ENCODE peak calls at places on chromosomes 3 and 15, in nine cellular contexts. S is ovary, C is GM23338, W is right lobe of liver, E is sigmoid colon, X is endodermal cell, U is left ventricle myocardium inferior, V is hepatocyte, O is psoas muscle. J is an unnamed sample.

GRCh38 chr3:177729939-177730700 is 532.8 kb upstream of the TBL1XR1 start:
- DNase-seq in E (peak; percentile 77), V (no peak), C (no peak), S (peak; percentile 41), O (peak; percentile 80), X (no peak), U (peak; percentile 61), W (no peak), J (peak; percentile 65)

GRCh38 chr3:177538064-177538742 is 340.9 kb upstream of the TBL1XR1 start:
- DNase-seq in E (no peak), V (no peak), O (peak; percentile 57), U (peak; percentile 49), C (peak; percentile 12), X (no peak), S (peak; percentile 65), W (peak; percentile 63), J (no peak)

GRCh38 chr15:89197503-89197971 is 23.8 kb downstream of the RLBP1 start:
- DNase-seq in S (no peak), X (peak; percentile 81), O (no peak), E (peak; percentile 76), U (no peak), W (no peak), V (peak; percentile 37), C (peak; percentile 82), J (no peak)

GRCh38 chr15:67185621-67186225 is 68.7 kb downstream of the AAGAB start:
- DNase-seq in V (no peak), E (no peak), W (no peak), X (no peak), C (no peak), O (peak; percentile 61), U (no peak), S (no peak), J (peak; percentile 60)

GRCh38 chr15:63890617-63891016 is 56.9 kb upstream of the HERC1 start:
- DNase-seq in U (no peak), C (no peak), E (no peak), W (peak; percentile 11), V (no peak), O (no peak), X (no peak), S (no peak), J (no peak)

GRCh38 chr3:114626751-114627150 is 332.9 kb downstream of the TIGIT start:
- DNase-seq in E (no peak), X (no peak), O (no peak), U (no peak), W (no peak), S (no peak), V (no peak), C (no peak), J (no peak)

GRCh38 chr15:38073278-38073930 is 139.0 kb downstream of the TMCO5A start:
- DNase-seq in S (no peak), U (no peak), O (no peak), C (peak; percentile 38), E (no peak), V (peak; percentile 28), W (peak; percentile 58), X (peak; percentile 58), J (no peak)

GRCh38 chr3:111915905-111916304 is 56.8 kb downstream of the PHLDB2 start:
- DNase-seq in W (no peak), E (no peak), V (no peak), S (no peak), X (no peak), C (peak; percentile 11), U (no peak), O (no peak), J (no peak)

GRCh38 chr3:114379266-114379665 is 85.4 kb downstream of the TIGIT start:
- DNase-seq in V (no peak), X (no peak), W (no peak), C (no peak), S (no peak), E (no peak), U (no peak), O (no peak), J (no peak)

GRCh38 chr3:152209060-152209459 is 59.7 kb upstream of the MBNL1 start:
- DNase-seq in U (no peak), V (no peak), C (no peak), S (no peak), W (no peak), E (no peak), X (no peak), O (no peak), J (no peak)

GRCh38 chr15:37019479-37020433 is 80.6 kb downstream of the MEIS2 start:
- DNase-seq in U (no peak), C (no peak), V (peak; percentile 40), W (no peak), E (no peak), S (peak; percentile 54), O (no peak), X (no peak), J (no peak)

GRCh38 chr3:56754753-56755365 is 46.9 kb downstream of the ARHGEF3 start:
- DNase-seq in S (peak; percentile 49), E (no peak), W (no peak), C (no peak), O (no peak), X (no peak), U (no peak), V (no peak), J (no peak)

GRCh38 chr15:75727851-75728715 is 15.4 kb upstream of the CSPG4 start:
- DNase-seq in V (peak; percentile 68), O (peak; percentile 78), X (peak; percentile 89), C (peak; percentile 83), S (peak; percentile 73), E (peak; percentile 85), U (peak; percentile 49), W (peak; percentile 70), J (no peak)

GRCh38 chr15:76065267-76065666 is 5.5 kb downstream of the TMEM266 start:
- DNase-seq in E (no peak), W (no peak), C (no peak), U (no peak), O (no peak), S (no peak), X (no peak), V (no peak), J (no peak)

GRCh38 chr15:73601449-73602425 is 31.5 kb downstream of the NPTN start:
- DNase-seq in E (peak; percentile 89), S (no peak), W (no peak), U (peak; percentile 23), O (no peak), C (peak; percentile 38), X (no peak), V (peak; percentile 69), J (no peak)

GRCh38 chr3:50515565-50516047 is 12.2 kb upstream of the CACNA2D2 start:
- DNase-seq in X (peak; percentile 88), O (peak; percentile 71), W (no peak), E (no peak), C (peak; percentile 70), S (peak; percentile 59), V (peak; percentile 60), U (peak; percentile 46), J (peak; percentile 63)

GRCh38 chr3:70358978-70359580 is 46.6 kb upstream of the MDFIC2 start:
- DNase-seq in S (no peak), U (no peak), E (no peak), X (peak; percentile 45), W (no peak), V (peak; percentile 35), C (peak; percentile 50), O (no peak), J (no peak)

GRCh38 chr15:66253643-66254363 is at the start of gene MEGF11:
- DNase-seq in E (no peak), O (no peak), S (peak; percentile 54), U (peak; percentile 25), C (peak; percentile 87), X (no peak), V (peak; percentile 44), W (no peak), J (no peak)

GRCh38 chr15:34724486-34724885 is 30.3 kb downstream of the GJD2 start:
- DNase-seq in W (no peak), E (no peak), C (no peak), U (no peak), V (no peak), X (no peak), S (no peak), O (no peak), J (no peak)

GRCh38 chr15:34721802-34722795 is 32.7 kb downstream of the GJD2 start:
- DNase-seq in W (peak; percentile 85), U (peak; percentile 73), E (peak; percentile 63), X (peak; percentile 83), V (peak; percentile 52), C (peak; percentile 79), O (peak; percentile 83), S (no peak), J (peak; percentile 82)

GRCh38 chr15:34726407-34727100 is 28.2 kb downstream of the GJD2 start:
- DNase-seq in E (no peak), W (no peak), U (no peak), O (no peak), C (peak; percentile 84), S (no peak), V (no peak), X (no peak), J (no peak)

GRCh38 chr15:34729056-34729455 is 25.7 kb downstream of the GJD2 start:
- DNase-seq in S (no peak), E (no peak), X (no peak), V (no peak), U (no peak), C (peak; percentile 48), W (no peak), O (no peak), J (no peak)

GRCh38 chr15:34725565-34725964 is 29.2 kb downstream of the GJD2 start:
- DNase-seq in V (no peak), S (no peak), E (no peak), U (no peak), X (no peak), W (no peak), O (no peak), C (no peak), J (no peak)
- H3K4me1 ChIP-seq in V (peaks cover 11% of the 10 kb centered on the region), S (no peaks in the 10 kb centered on the region), E (peaks cover 13% of the 10 kb centered on the region), U (peaks cover 50% of the 10 kb centered on the region), X (no peaks in the 10 kb centered on the region), W (no peaks in the 10 kb centered on the region), O (peaks cover 43% of the 10 kb centered on the region), C (peaks cover 48% of the 10 kb centered on the region), J (peaks cover 16% of the 10 kb centered on the region)

GRCh38 chr3:58358092-58358491 is 25.4 kb downstream of the PXK start:
- DNase-seq in C (no peak), V (no peak), E (no peak), O (no peak), X (peak; percentile 32), S (no peak), W (no peak), U (no peak), J (peak; percentile 7)
- TF ChIP-seq CTCF in C (no peak), V (no peak), E (no peak), O (no peak), X (no peak), S (no peak), W (no peak), U (no peak), J (no peak)

DNA sequence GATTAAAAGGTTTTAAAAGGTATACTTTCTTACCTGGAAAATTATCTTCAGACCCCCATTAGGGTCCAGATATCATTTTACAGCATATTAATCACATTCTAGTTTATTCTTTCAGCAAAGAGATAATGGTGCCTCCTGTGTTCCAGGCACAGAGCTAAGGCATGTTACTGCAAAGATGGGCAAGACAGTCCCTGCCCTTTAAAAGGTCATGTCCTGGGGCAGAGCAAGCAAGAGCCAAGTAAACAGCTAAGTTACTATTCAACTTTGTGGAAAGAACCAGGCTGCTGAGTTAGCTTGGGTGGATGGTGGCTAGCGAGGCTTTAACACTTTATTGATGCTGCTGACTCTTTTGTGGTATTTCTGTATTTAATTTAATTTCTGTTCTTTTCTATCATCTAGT is 75.0 kb downstream of the LRRC28 start:
- DNase-seq in O (no peak), U (no peak), C (no peak), W (peak; percentile 71), E (no peak), S (no peak), V (peak; percentile 14), X (no peak), J (no peak)
- H3K4me1 ChIP-seq in O (peaks cover 49% of the 10 kb centered on the region), U (peaks cover 45% of the 10 kb centered on the region), C (no peaks in the 10 kb centered on the region), W (no peaks in the 10 kb centered on the region), E (no peaks in the 10 kb centered on the region), S (no peaks in the 10 kb centered on the region), V (no peaks in the 10 kb centered on the region), X (no peaks in the 10 kb centered on the region), J (peaks cover 18% of the 10 kb centered on the region)

GRCh38 chr3:3165650-3166049 is 13.8 kb downstream of the CRBN start:
- DNase-seq in V (no peak), X (no peak), C (no peak), O (no peak), U (no peak), W (no peak), S (no peak), E (no peak), J (no peak)
- TF ChIP-seq CTCF in V (no peak), X (no peak), C (no peak), O (no peak), U (no peak), W (no peak), S (no peak), E (no peak), J (no peak)